ENCODE peak calls at places on chromosomes 16 and 17, in ten cellular contexts. G, Z, W, O, P, M, A, F, J and Q are unnamed samples.
A peak's percentile ranks its signal among the peaks of the same experiment; 100 is the strongest.

GRCh38 chr17:47763913-47764582 is 31.0 kb downstream of the TBX21 start:
- DNase-seq in G (no peak), Z (no peak), W (no peak), O (no peak), P (no peak), M (no peak), A (no peak), F (no peak), J (no peak), Q (no peak)

GRCh38 chr16:88760424-88761142 is 24.4 kb downstream of the PIEZO1 start:
- DNase-seq in G (no peak), Z (no peak), W (no peak), O (no peak), P (no peak), M (no peak), A (no peak), F (no peak), J (no peak), Q (no peak)

GRCh38 chr16:85845276-85845675 is 45.8 kb downstream of the COX4I1 start:
- DNase-seq in G (no peak), Z (no peak), W (no peak), O (no peak), P (no peak), M (no peak), A (no peak), F (no peak), J (no peak), Q (no peak)

GRCh38 chr17:78474631-78475146 is 96.2 kb downstream of the PGS1 start:
- DNase-seq in G (no peak), Z (no peak), W (peak; percentile 20), O (no peak), P (no peak), M (peak; percentile 91), A (no peak), F (no peak), J (peak; percentile 58), Q (no peak)

GRCh38 chr17:49224198-49224996 is 6.2 kb downstream of the PHOSPHO1 start:
- DNase-seq in G (peak; percentile 25), Z (no peak), W (peak; percentile 45), O (peak; percentile 37), P (no peak), M (peak; percentile 81), A (no peak), F (no peak), J (peak; percentile 73), Q (no peak)

GRCh38 chr17:19377602-19378415 is 489 bp upstream of the MAPK7 start:
- DNase-seq in G (peak; percentile 87), Z (peak; percentile 80), W (peak; percentile 88), O (peak; percentile 89), P (peak; percentile 98), M (peak; percentile 95), A (peak; percentile 99), F (peak; percentile 99), J (peak; percentile 96), Q (peak; percentile 99)

GRCh38 chr16:20868890-20869289 is 31.3 kb downstream of the DCUN1D3 start:
- DNase-seq in G (no peak), Z (no peak), W (no peak), O (no peak), P (peak; percentile 50), M (no peak), A (peak; percentile 50), F (no peak), J (no peak), Q (no peak)

GRCh38 chr17:64025732-64026294 is 5.4 kb upstream of the ICAM2 start:
- DNase-seq in G (peak; percentile 87), Z (peak; percentile 89), W (peak; percentile 85), O (peak; percentile 79), P (no peak), M (peak; percentile 83), A (peak; percentile 43), F (peak; percentile 90), J (peak; percentile 97), Q (peak; percentile 89)

GRCh38 chr16:86618431-86619262 is 40.3 kb downstream of the FOXL1 start:
- DNase-seq in G (no peak), Z (no peak), W (no peak), O (no peak), P (no peak), M (no peak), A (no peak), F (no peak), J (no peak), Q (no peak)

GRCh38 chr16:78598186-78598585 is 498.7 kb downstream of the WWOX start:
- DNase-seq in G (no peak), Z (no peak), W (no peak), O (no peak), P (no peak), M (no peak), A (no peak), F (no peak), J (no peak), Q (no peak)

GRCh38 chr16:35731341-35732040 is 2272.1 kb downstream of the TP53TG3F start:
- DNase-seq in G (no peak), Z (no peak), W (no peak), O (no peak), P (no peak), M (no peak), A (no peak), F (no peak), J (no peak), Q (no peak)

GRCh38 chr17:72743037-72743467 is 349.4 kb downstream of the SLC39A11 start:
- DNase-seq in G (no peak), Z (no peak), W (no peak), O (no peak), P (no peak), M (no peak), A (no peak), F (no peak), J (no peak), Q (no peak)

GRCh38 chr17:44223574-44224046 is 4.1 kb upstream of the UBTF start:
- DNase-seq in G (no peak), Z (no peak), W (no peak), O (no peak), P (no peak), M (no peak), A (peak; percentile 78), F (no peak), J (no peak), Q (no peak)

GRCh38 chr16:80656731-80657150 is 115.9 kb downstream of the DYNLRB2 start:
- DNase-seq in G (no peak), Z (no peak), W (no peak), O (peak; percentile 17), P (no peak), M (no peak), A (no peak), F (no peak), J (peak; percentile 59), Q (no peak)

GRCh38 chr17:75850928-75851692 is 4.0 kb downstream of the WBP2 start:
- DNase-seq in G (no peak), Z (no peak), W (no peak), O (no peak), P (peak; percentile 51), M (no peak), A (no peak), F (no peak), J (no peak), Q (no peak)

GRCh38 chr17:76561332-76561731 is 21.5 kb downstream of the PRCD start:
- DNase-seq in G (no peak), Z (no peak), W (no peak), O (no peak), P (no peak), M (no peak), A (no peak), F (no peak), J (peak; percentile 61), Q (no peak)

GRCh38 chr16:12354296-12354818 is 377.8 kb downstream of the SNX29 start:
- DNase-seq in G (no peak), Z (no peak), W (no peak), O (no peak), P (no peak), M (no peak), A (no peak), F (no peak), J (no peak), Q (no peak)

GRCh38 chr17:30290696-30291570 is 811 bp downstream of the BLMH start:
- DNase-seq in G (no peak), Z (no peak), W (peak; percentile 20), O (peak; percentile 28), P (no peak), M (peak; percentile 67), A (no peak), F (no peak), J (no peak), Q (no peak)

GRCh38 chr16:26905336-26905735 is 161.4 kb upstream of the C16orf82 start:
- DNase-seq in G (no peak), Z (no peak), W (no peak), O (no peak), P (no peak), M (no peak), A (peak; percentile 23), F (no peak), J (no peak), Q (no peak)

GRCh38 chr16:58859958-58860669 is 126.0 kb upstream of the GOT2 start:
- DNase-seq in G (no peak), Z (no peak), W (no peak), O (no peak), P (no peak), M (no peak), A (no peak), F (no peak), J (no peak), Q (no peak)

GRCh38 chr16:31880322-31880979 is 6.8 kb downstream of the ZNF267 start:
- DNase-seq in G (no peak), Z (no peak), W (no peak), O (no peak), P (no peak), M (no peak), A (peak; percentile 39), F (no peak), J (peak; percentile 59), Q (peak; percentile 78)